ENCODE peak calls at places on chromosomes 7 and 10, in four cellular contexts. A is BJ, C is psoas muscle, Y is upper lobe of right lung. Q is an unnamed sample.
A peak's percentile ranks its signal among the peaks of the same experiment; 100 is the strongest.

GRCh38 chr10:116891208-116891607 is 41.9 kb downstream of the ENO4 start:
- DNase-seq in C (no peak), Y (no peak), A (no peak), Q (peak; percentile 54)

GRCh38 chr10:73827346-73828089 is 16.1 kb upstream of the NDST2 start:
- DNase-seq in C (no peak), Y (no peak), A (no peak), Q (no peak)

GRCh38 chr10:6002809-6003500 is 25.6 kb upstream of the IL15RA start:
- DNase-seq in C (no peak), A (no peak), Y (no peak), Q (no peak)

GRCh38 chr10:86518781-86519180 is 2.8 kb downstream of the WAPL start:
- DNase-seq in Y (no peak), C (no peak), A (no peak), Q (no peak)

GRCh38 chr7:99559276-99559915 is 954 bp downstream of the ZNF655 start:
- DNase-seq in A (no peak), C (no peak), Y (no peak), Q (no peak)

GRCh38 chr7:71326596-71326995 is 194.7 kb downstream of the GALNT17 start:
- DNase-seq in C (no peak), Y (no peak), A (no peak), Q (no peak)

GRCh38 chr10:132395704-132396494 is 1.1 kb upstream of the PWWP2B start:
- DNase-seq in C (peak; percentile 89), A (no peak), Y (peak; percentile 91), Q (peak; percentile 83)

GRCh38 chr10:78427497-78428031 is 393.9 kb downstream of the RPS24 start:
- DNase-seq in C (no peak), Y (no peak), A (no peak), Q (no peak)

GRCh38 chr10:131580076-131580652 is 268.6 kb upstream of the TCERG1L start:
- DNase-seq in C (no peak), Y (peak; percentile 32), A (no peak), Q (no peak)

GRCh38 chr7:151865070-151865670 is 11.7 kb downstream of the PRKAG2 start:
- DNase-seq in A (no peak), Y (peak; percentile 66), C (no peak), Q (no peak)

GRCh38 chr7:132509667-132510066 is 66.6 kb downstream of the PLXNA4 start:
- DNase-seq in A (no peak), Y (no peak), C (no peak), Q (no peak)

GRCh38 chr10:126533644-126534043 is 136.8 kb downstream of the C10orf90 start:
- DNase-seq in A (no peak), Y (no peak), C (no peak), Q (no peak)

DNA sequence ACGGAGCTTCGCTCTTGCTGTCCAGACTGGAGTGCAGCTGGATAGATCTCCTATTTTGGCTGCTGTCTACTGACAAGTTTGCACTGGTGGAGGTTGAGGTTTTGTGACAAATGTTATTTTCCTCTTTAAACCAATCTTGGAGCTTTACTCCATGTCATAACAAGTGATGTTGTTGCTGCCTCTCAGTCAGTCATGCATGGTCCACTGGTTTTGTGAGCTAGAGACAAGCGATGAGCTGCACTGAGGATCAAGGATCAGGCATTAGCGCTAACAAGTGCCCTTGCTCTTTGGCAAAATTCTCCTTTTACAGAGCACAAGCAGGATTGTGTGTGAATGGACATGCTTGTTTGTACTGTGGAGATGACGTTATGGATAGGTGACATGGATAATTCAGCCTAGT is 780 bp upstream of the WDFY4 start:
- DNase-seq in Y (no peak), C (no peak), A (no peak), Q (no peak)
- H3K4me3 ChIP-seq in Y (no peak overlapping the region), C (no peak overlapping the region), A (no peak overlapping the region), Q (no peak overlapping the region)

GRCh38 chr7:158428842-158429753 is 158.5 kb downstream of the PTPRN2 start:
- DNase-seq in Y (peak; percentile 30), C (no peak), A (no peak), Q (no peak)

GRCh38 chr7:158430308-158431034 is 157.2 kb downstream of the PTPRN2 start:
- DNase-seq in A (no peak), C (no peak), Y (no peak), Q (no peak)

GRCh38 chr7:158431941-158432347 is 155.7 kb downstream of the PTPRN2 start:
- DNase-seq in A (no peak), Y (peak; percentile 73), C (peak; percentile 68), Q (peak; percentile 16)

GRCh38 chr7:158431055-158431940 is 156.3 kb downstream of the PTPRN2 start:
- DNase-seq in A (no peak), C (no peak), Y (no peak), Q (no peak)

GRCh38 chr7:158428131-158428841 is 159.3 kb downstream of the PTPRN2 start:
- DNase-seq in Y (peak; percentile 26), A (no peak), C (no peak), Q (no peak)
- H3K27me3 ChIP-seq in Y (no peaks in the 10 kb centered on the region), A (no peaks in the 10 kb centered on the region), C (no peaks in the 10 kb centered on the region), Q (no peaks in the 10 kb centered on the region)

GRCh38 chr10:121753726-121754476 is 155.7 kb upstream of the FGFR2 start:
- DNase-seq in C (no peak), Y (no peak), A (peak; percentile 46), Q (no peak)
- TF ChIP-seq CTCF in C (peak; percentile 15), Y (no peak), A (peak; percentile 40), Q (no peak)

DNA sequence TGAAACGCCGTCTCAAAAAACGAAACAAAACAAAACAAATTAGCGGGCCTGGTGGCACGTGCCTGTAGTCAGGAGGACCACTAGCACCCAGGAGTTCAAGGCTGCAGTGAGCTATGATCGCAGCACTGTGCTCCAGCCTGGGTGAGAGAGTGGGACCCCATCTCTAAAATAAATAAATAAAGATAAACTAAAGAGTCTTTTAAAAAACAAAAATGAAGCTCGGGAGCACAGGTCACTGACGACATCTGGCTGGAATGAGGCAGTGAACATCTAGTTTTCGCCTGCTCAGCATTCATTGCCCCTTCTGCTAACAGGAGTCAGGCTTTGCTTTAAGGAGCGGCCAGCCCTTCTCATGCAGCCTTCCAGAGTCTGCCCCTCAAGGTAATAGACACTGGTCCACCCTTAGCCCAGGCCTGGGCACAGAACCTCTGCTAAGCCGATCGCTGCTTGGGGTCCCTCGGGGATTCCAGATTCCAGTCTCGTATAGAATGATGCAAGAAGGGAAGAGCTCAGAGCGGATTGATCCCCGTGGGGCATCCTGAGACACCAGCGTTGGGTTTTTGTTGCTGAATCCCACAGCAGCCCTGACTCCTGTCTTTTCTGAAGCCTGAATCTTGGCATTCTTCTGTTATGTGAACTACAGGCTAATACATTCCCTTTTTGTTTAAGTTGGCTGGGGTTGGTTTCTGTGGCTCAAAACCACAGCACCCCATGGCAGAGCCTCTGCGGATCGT is 14.2 kb upstream of the FOXK1 start:
- DNase-seq in A (no peak), Y (no peak), C (no peak), Q (no peak)
- H3K4me3 ChIP-seq in A (no peak overlapping the region), Y (no peak overlapping the region), C (no peak overlapping the region), Q (no peak overlapping the region)

DNA sequence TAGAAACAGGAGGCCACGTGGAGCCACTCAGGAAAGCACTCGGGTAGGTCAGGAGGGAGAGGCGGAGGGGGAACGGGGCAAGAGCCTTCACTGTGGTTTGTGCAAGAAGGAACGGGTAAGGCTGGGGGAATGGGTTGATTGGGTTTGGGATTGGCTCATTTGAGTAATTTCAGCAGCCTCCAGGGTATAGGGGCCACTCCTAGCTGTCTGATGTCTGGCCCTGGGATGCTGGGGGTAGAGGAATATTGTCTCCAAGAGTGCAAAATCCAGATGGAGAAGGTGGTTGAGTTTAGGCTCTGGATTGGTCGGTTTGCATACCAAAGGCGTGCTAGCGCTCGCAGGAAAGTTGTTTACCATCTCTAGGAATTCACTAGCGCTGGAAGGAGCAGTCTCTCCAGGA is 47.2 kb downstream of the MYL10 start:
- DNase-seq in A (no peak), Y (no peak), C (no peak), Q (no peak)
- H3K27me3 ChIP-seq in A (no peaks in the 10 kb centered on the region), Y (peaks cover 7% of the 10 kb centered on the region), C (no peaks in the 10 kb centered on the region), Q (no peaks in the 10 kb centered on the region)

GRCh38 chr7:6589829-6590644 is at the start of gene INTS15:
- DNase-seq in C (peak; percentile 89), A (no peak), Y (peak; percentile 90), Q (peak; percentile 62)
- TF ChIP-seq CTCF in C (peak; percentile 95), A (peak; percentile 10), Y (peak; percentile 63), Q (peak; percentile 92)

GRCh38 chr10:27746364-27747095 is 911 bp upstream of the MKX start:
- DNase-seq in A (no peak), Y (no peak), C (no peak), Q (no peak)

GRCh38 chr10:27745719-27746363 is at the start of gene MKX:
- DNase-seq in A (no peak), Y (peak; percentile 78), C (peak; percentile 60), Q (no peak)

GRCh38 chr10:27743736-27744477 is 1.7 kb downstream of the MKX start:
- DNase-seq in Y (peak; percentile 64), A (no peak), C (peak; percentile 46), Q (no peak)

GRCh38 chr10:27744478-27745379 is 890 bp downstream of the MKX start:
- DNase-seq in A (no peak), Y (peak; percentile 67), C (peak; percentile 58), Q (no peak)

DNA sequence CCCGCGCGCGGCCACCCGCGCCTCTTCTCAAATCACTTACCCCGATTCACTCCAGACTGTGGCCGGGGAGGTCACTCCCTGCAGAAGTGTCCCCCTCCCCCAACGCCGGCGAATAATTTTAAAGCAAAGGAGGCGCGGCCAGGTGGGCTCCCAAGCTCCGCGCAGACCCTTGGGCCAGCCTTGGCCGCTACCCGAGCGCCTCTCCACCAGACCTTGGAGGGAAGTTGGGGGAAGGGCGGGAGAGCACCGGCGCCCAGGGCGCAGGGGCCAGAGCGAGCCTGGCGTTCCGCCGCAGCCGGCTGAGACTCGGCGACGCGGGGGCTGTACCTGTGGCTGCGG is 270 bp downstream of the MKX start:
- DNase-seq in Y (no peak), C (peak; percentile 44), A (no peak), Q (no peak)
- H3K4me3 ChIP-seq in Y (peak overlapping the region; percentile 36), C (peak overlapping the region; percentile 75), A (peak overlapping the region; percentile 91), Q (peak overlapping the region; percentile 64)